ENCODE peak calls at places on chromosomes 13 and 19, in ten cellular contexts. Z is epithelial cell of esophagus, G is HFFc6, Q is GM13976, J is transverse colon, D is MCF 10A, M is NB4, I is IMR-90, L is osteoblast, U is breast epithelium. R is an unnamed sample.
A peak's percentile ranks its signal among the peaks of the same experiment; 100 is the strongest.

GRCh38 chr19:50358483-50359431 is 6.7 kb downstream of the NAPSA start:
- DNase-seq in D (no peak), I (peak; percentile 20), U (no peak), G (no peak), J (peak; percentile 64), M (no peak), Z (no peak), L (peak; percentile 93), Q (peak; percentile 90), R (peak; percentile 51)

GRCh38 chr13:97281028-97281427 is 58.9 kb downstream of the MBNL2 start:
- DNase-seq in D (no peak), G (no peak), U (no peak), L (no peak), M (no peak), J (no peak), Q (no peak), Z (peak; percentile 34), I (no peak), R (no peak)

GRCh38 chr19:28586501-28586900 is 626.5 kb downstream of the UQCRFS1 start:
- DNase-seq in Z (no peak), Q (no peak), U (no peak), J (no peak), L (no peak), M (no peak), G (no peak), D (no peak), I (no peak), R (no peak)

GRCh38 chr19:4606921-4607678 is 32.2 kb upstream of the TNFAIP8L1 start:
- DNase-seq in Z (no peak), I (no peak), J (no peak), G (no peak), L (peak; percentile 73), M (no peak), Q (peak; percentile 40), U (no peak), D (no peak), R (peak; percentile 28)

GRCh38 chr19:42919757-42920079 is 2.0 kb upstream of the PSG6 start:
- DNase-seq in D (no peak), J (no peak), I (no peak), Q (no peak), M (no peak), L (no peak), G (no peak), Z (no peak), U (no peak), R (no peak)

GRCh38 chr13:40388617-40389016 is 277.8 kb downstream of the FOXO1 start:
- DNase-seq in J (peak; percentile 64), I (peak; percentile 3), D (no peak), Z (no peak), Q (peak; percentile 65), G (peak; percentile 36), L (no peak), U (no peak), M (peak; percentile 98), R (peak; percentile 58)

GRCh38 chr13:30690282-30691188 is 44.8 kb upstream of the ALOX5AP start:
- DNase-seq in I (peak; percentile 99), Z (peak; percentile 83), Q (no peak), G (peak; percentile 85), M (peak; percentile 87), L (peak; percentile 85), J (peak; percentile 74), U (no peak), D (peak; percentile 75), R (peak; percentile 98)

GRCh38 chr13:111853146-111853545 is 213.8 kb upstream of the SOX1 start:
- DNase-seq in G (no peak), U (no peak), Q (no peak), Z (no peak), D (no peak), L (no peak), I (no peak), M (no peak), J (no peak), R (no peak)

GRCh38 chr19:48683349-48683748 is 10.5 kb upstream of the NTN5 start:
- DNase-seq in J (no peak), D (no peak), L (peak; percentile 76), Z (peak; percentile 22), M (no peak), U (no peak), Q (no peak), G (no peak), I (peak; percentile 19), R (peak; percentile 55)

GRCh38 chr13:71828117-71828516 is 38.9 kb downstream of the DACH1 start:
- DNase-seq in U (no peak), M (peak; percentile 95), I (no peak), Z (no peak), D (no peak), L (no peak), J (no peak), G (no peak), Q (no peak), R (no peak)

GRCh38 chr13:54660277-54660676 is 1631.7 kb downstream of the OLFM4 start:
- DNase-seq in L (no peak), U (no peak), Q (no peak), Z (no peak), D (no peak), I (no peak), M (no peak), G (no peak), J (no peak), R (no peak)

GRCh38 chr13:97978661-97979450 is 25.4 kb downstream of the IPO5 start:
- DNase-seq in Q (no peak), D (peak; percentile 9), U (no peak), J (no peak), L (peak; percentile 68), I (peak; percentile 28), M (no peak), Z (no peak), G (peak; percentile 37), R (peak; percentile 41)

GRCh38 chr13:112895521-112896465 is 73.2 kb upstream of the MCF2L start:
- DNase-seq in L (peak; percentile 81), Z (no peak), Q (no peak), G (no peak), M (no peak), I (no peak), J (no peak), D (no peak), U (no peak), R (no peak)

DNA sequence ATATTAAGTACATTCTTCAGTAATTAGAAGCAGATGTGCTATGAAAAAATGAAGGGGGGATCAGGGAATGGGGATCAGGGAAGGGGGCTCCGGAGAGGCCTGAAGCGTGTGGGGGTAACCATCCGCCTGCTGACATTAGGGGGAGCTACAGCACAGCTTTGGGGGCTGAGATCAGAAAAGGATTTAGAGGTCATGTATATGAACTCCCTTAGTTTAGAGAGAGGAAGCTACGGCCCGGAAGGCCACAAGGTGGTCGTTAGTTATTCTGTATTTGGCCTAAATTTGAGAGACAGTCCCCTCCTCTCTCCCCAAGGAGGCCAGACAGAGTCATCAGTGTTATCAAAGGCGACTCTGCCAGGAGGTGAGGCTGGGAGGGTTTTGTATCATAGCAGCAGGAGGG is 99.0 kb downstream of the TM9SF2 start:
- DNase-seq in M (peak; percentile 44), G (no peak), Q (no peak), J (no peak), D (no peak), U (no peak), L (no peak), Z (no peak), I (no peak), R (no peak)
- TF ChIP-seq CTCF in M (peak; percentile 38), G (peak; percentile 16), Q (no peak), J (no peak), D (no peak), U (no peak), L (peak; percentile 14), Z (no peak), I (no peak), R (no peak)

DNA sequence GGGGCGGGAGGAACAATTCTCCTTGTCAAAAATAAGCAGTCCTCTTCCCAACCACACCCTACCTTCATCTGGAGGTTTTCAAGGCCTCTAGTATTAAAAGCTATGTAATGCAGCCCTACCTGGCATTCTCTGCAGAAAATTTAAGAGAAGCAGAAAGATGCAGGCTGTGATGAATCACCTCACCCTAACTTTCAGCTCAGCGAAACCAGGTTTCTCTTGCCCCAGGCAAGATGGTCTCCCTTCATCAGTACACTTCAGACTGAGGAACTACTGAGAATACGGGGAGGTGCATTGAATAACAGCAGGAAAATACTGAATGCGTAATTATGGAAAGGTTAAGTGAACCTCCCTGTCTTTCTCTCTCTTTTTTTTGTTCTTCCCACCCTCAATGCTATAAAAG is 437.6 kb upstream of the KLF12 start:
- DNase-seq in Q (no peak), G (no peak), J (no peak), I (no peak), U (no peak), Z (peak; percentile 70), M (no peak), L (no peak), D (no peak), R (no peak)
- TF ChIP-seq CTCF in Q (no peak), G (no peak), J (no peak), I (no peak), U (no peak), Z (no peak), M (no peak), L (no peak), D (no peak), R (no peak)

GRCh38 chr19:275958-276646 is 15.1 kb downstream of the PLPP2 start:
- DNase-seq in Z (no peak), I (no peak), D (no peak), U (no peak), L (peak; percentile 22), M (no peak), Q (peak; percentile 3), G (no peak), J (no peak), R (no peak)
- TF ChIP-seq CTCF in Z (no peak), I (no peak), D (no peak), U (no peak), L (no peak), M (no peak), Q (no peak), G (no peak), J (no peak), R (no peak)

GRCh38 chr13:67238277-67238859 is 8.2 kb upstream of the PCDH9 start:
- DNase-seq in Q (peak; percentile 26), D (peak; percentile 46), I (peak; percentile 36), J (no peak), L (peak; percentile 71), G (peak; percentile 42), M (peak; percentile 37), U (no peak), Z (peak; percentile 39), R (peak; percentile 58)
- TF ChIP-seq CTCF in Q (peak; percentile 54), D (peak; percentile 53), I (peak; percentile 77), J (peak; percentile 63), L (peak; percentile 67), G (peak; percentile 92), M (peak; percentile 13), U (no peak), Z (peak; percentile 39), R (peak; percentile 50)

DNA sequence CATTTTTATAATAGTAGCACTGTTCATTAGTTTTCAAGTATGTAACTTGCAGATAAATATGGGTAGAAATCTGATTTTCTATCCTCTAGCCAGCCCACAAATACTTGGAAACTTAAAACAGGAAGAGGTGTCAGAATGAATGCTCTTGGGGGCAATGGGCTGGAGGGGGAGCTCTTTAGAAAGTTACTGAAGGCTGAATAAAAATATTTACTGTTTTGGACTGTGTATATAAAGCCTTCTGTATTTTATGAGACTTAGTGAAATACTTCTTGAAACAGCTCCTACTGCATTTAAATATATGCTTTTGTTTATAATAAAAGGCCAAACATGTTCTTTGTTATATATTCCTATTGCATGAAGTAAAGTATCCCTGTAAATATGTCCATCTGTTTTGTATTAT is 138.8 kb downstream of the RGCC start:
- DNase-seq in J (no peak), I (peak; percentile 20), L (no peak), G (no peak), M (no peak), U (no peak), Q (no peak), D (no peak), Z (no peak), R (peak; percentile 43)
- TF ChIP-seq CTCF in J (no peak), I (peak; percentile 19), L (no peak), G (peak; percentile 36), M (no peak), U (no peak), Q (no peak), D (no peak), Z (no peak), R (peak; percentile 14)

GRCh38 chr13:108527849-108528248 is 101.6 kb upstream of the MYO16 start:
- DNase-seq in I (no peak), G (no peak), L (no peak), M (no peak), Q (no peak), D (no peak), Z (no peak), J (no peak), U (no peak), R (no peak)
- TF ChIP-seq CTCF in I (no peak), G (no peak), L (no peak), M (no peak), Q (no peak), D (no peak), Z (no peak), J (no peak), U (no peak), R (no peak)

R was measured in fibroblast of lung.